ENCODE peak calls at places on chromosomes 6 and 20, in four cellular contexts. One of them, this sample, is unnamed.

GRCh38 chr6:29824144-29824543 is 3.5 kb upstream of the HLA-G start:
- DNase-seq in H4: no peak
- DNase-seq in KBM-7: no peak
- DNase-seq in Right ventricle myocardium superior: no peak
- DNase-seq in this sample: no peak

GRCh38 chr6:26576929-26577719 is 19.6 kb upstream of the ABT1 start:
- DNase-seq in KBM-7: peak; percentile 43
- DNase-seq in Right ventricle myocardium superior: no peak
- DNase-seq in H4: peak; percentile 72
- DNase-seq in this sample: peak; percentile 96

GRCh38 chr20:10094566-10095173 is 59.9 kb downstream of the ANKEF1 start:
- DNase-seq in KBM-7: no peak
- DNase-seq in H4: no peak
- DNase-seq in Right ventricle myocardium superior: no peak
- DNase-seq in this sample: no peak

GRCh38 chr20:36147707-36148106 is 6.8 kb upstream of the EPB41L1 start:
- DNase-seq in KBM-7: no peak
- DNase-seq in H4: no peak
- DNase-seq in Right ventricle myocardium superior: no peak
- DNase-seq in this sample: no peak

GRCh38 chr6:70985151-70985550 is 28.3 kb upstream of the B3GAT2 start:
- DNase-seq in H4: no peak
- DNase-seq in KBM-7: peak; percentile 75
- DNase-seq in Right ventricle myocardium superior: no peak
- DNase-seq in this sample: no peak

GRCh38 chr6:30915591-30915946 is 1.5 kb downstream of the VARS2 start:
- DNase-seq in KBM-7: peak; percentile 78
- DNase-seq in H4: peak; percentile 54
- DNase-seq in Right ventricle myocardium superior: peak; percentile 44
- DNase-seq in this sample: no peak

GRCh38 chr6:13907614-13908215 is 17.0 kb upstream of the RNF182 start:
- DNase-seq in H4: no peak
- DNase-seq in KBM-7: no peak
- DNase-seq in Right ventricle myocardium superior: no peak
- DNase-seq in this sample: no peak

GRCh38 chr6:132524639-132525038 is 11.7 kb upstream of the STX7 start:
- DNase-seq in Right ventricle myocardium superior: no peak
- DNase-seq in KBM-7: no peak
- DNase-seq in H4: no peak
- DNase-seq in this sample: no peak

GRCh38 chr6:170283212-170284081 is 7.4 kb downstream of the DLL1 start:
- DNase-seq in Right ventricle myocardium superior: no peak
- DNase-seq in KBM-7: no peak
- DNase-seq in H4: no peak
- DNase-seq in this sample: no peak

GRCh38 chr6:111805511-111806181 is 67.6 kb downstream of the FYN start:
- DNase-seq in Right ventricle myocardium superior: no peak
- DNase-seq in KBM-7: no peak
- DNase-seq in H4: peak; percentile 33
- DNase-seq in this sample: no peak

GRCh38 chr20:58900292-58900931 is 47.9 kb downstream of the GNAS start:
- DNase-seq in Right ventricle myocardium superior: no peak
- DNase-seq in H4: no peak
- DNase-seq in KBM-7: no peak
- DNase-seq in this sample: no peak

GRCh38 chr6:117817992-117818391 is 89.1 kb upstream of the SLC35F1 start:
- DNase-seq in KBM-7: no peak
- DNase-seq in H4: no peak
- DNase-seq in Right ventricle myocardium superior: no peak
- DNase-seq in this sample: no peak

GRCh38 chr6:168052291-168052891 is 26.6 kb downstream of the FRMD1 start:
- DNase-seq in H4: no peak
- DNase-seq in KBM-7: no peak
- DNase-seq in Right ventricle myocardium superior: peak; percentile 41
- DNase-seq in this sample: no peak

GRCh38 chr6:133187657-133188453 is 53.3 kb upstream of the EYA4 start:
- DNase-seq in Right ventricle myocardium superior: no peak
- DNase-seq in H4: peak; percentile 14
- DNase-seq in KBM-7: no peak
- DNase-seq in this sample: no peak

This sample was measured in Panc1.